ENCODE peak calls at places on chromosomes 5 and 9, in eight cellular contexts. V is heart left ventricle, P is tibial nerve, Q is transverse colon, E is adrenal gland, D is stomach, U is IMR-90, L is H1. H is an unnamed sample.

GRCh38 chr5:74094096-74094778 is 468.2 kb downstream of the ARHGEF28 start:
- DNase-seq in U (no peak), P (no peak), E (peak; percentile 7), V (no peak), L (no peak), D (no peak), Q (no peak), H (no peak)

GRCh38 chr9:706606-707451 is 134.7 kb upstream of the DMRT1 start:
- DNase-seq in V (peak; percentile 84), D (peak; percentile 70), Q (peak; percentile 55), L (no peak), P (peak; percentile 52), E (peak; percentile 82), U (peak; percentile 75), H (peak; percentile 78)

GRCh38 chr5:74056789-74057164 is 430.8 kb downstream of the ARHGEF28 start:
- DNase-seq in V (no peak), U (peak; percentile 33), P (no peak), Q (peak; percentile 36), E (peak; percentile 19), L (no peak), D (peak; percentile 60), H (peak; percentile 53)

GRCh38 chr5:164359260-164359930 is 854.0 kb downstream of the MAT2B start:
- DNase-seq in P (no peak), E (no peak), D (no peak), Q (no peak), L (no peak), U (no peak), V (no peak), H (no peak)

GRCh38 chr9:24095246-24095645 is 269.2 kb upstream of the ELAVL2 start:
- DNase-seq in Q (no peak), E (no peak), P (no peak), V (no peak), L (no peak), U (no peak), D (no peak), H (no peak)

GRCh38 chr5:173291722-173292658 is 36.2 kb downstream of the STC2 start:
- DNase-seq in L (no peak), V (no peak), E (no peak), U (peak; percentile 62), P (no peak), D (no peak), Q (no peak), H (no peak)

GRCh38 chr5:81183811-81184748 is 49.0 kb upstream of the CKMT2 start:
- DNase-seq in P (no peak), E (no peak), D (no peak), Q (no peak), U (no peak), L (no peak), V (no peak), H (no peak)

GRCh38 chr9:78292026-78292425 is 4.9 kb upstream of the PSAT1 start:
- DNase-seq in P (no peak), L (no peak), U (no peak), V (no peak), E (no peak), D (no peak), Q (no peak), H (no peak)

GRCh38 chr9:137582286-137582860 is 3.6 kb upstream of the DPH7 start:
- DNase-seq in L (no peak), D (peak; percentile 55), Q (no peak), U (no peak), V (no peak), P (no peak), E (peak; percentile 57), H (peak; percentile 55)

GRCh38 chr5:1033606-1034420 is 25.2 kb downstream of the NKD2 start:
- DNase-seq in L (no peak), E (no peak), D (no peak), Q (no peak), U (no peak), V (peak; percentile 51), P (no peak), H (no peak)

GRCh38 chr9:120974921-120975320 is 48.3 kb upstream of the TRAF1 start:
- DNase-seq in U (no peak), L (no peak), V (no peak), Q (no peak), E (no peak), P (no peak), D (no peak), H (no peak)

GRCh38 chr9:15972760-15973159 is 419.9 kb downstream of the CCDC171 start:
- DNase-seq in D (no peak), P (no peak), Q (no peak), L (no peak), E (no peak), V (no peak), U (no peak), H (no peak)

GRCh38 chr9:9498147-9498546 is 1114.7 kb downstream of the PTPRD start:
- DNase-seq in Q (no peak), P (no peak), V (no peak), L (no peak), E (no peak), U (no peak), D (no peak), H (no peak)

GRCh38 chr5:75463726-75464125 is 47.7 kb downstream of the CERT1 start:
- DNase-seq in E (no peak), V (no peak), L (no peak), D (no peak), Q (no peak), U (no peak), P (no peak), H (no peak)

GRCh38 chr5:86665984-86666760 is 48.4 kb downstream of the COX7C start:
- DNase-seq in Q (peak; percentile 34), D (no peak), V (no peak), L (no peak), U (no peak), P (no peak), E (no peak), H (peak; percentile 19)

GRCh38 chr9:132163876-132164603 is 2.2 kb downstream of the NTNG2 start:
- DNase-seq in D (no peak), U (no peak), P (no peak), Q (no peak), E (no peak), V (peak; percentile 42), L (no peak), H (no peak)

GRCh38 chr5:108233617-108234016 is 148.3 kb downstream of the FBXL17 start:
- DNase-seq in P (no peak), Q (no peak), U (no peak), L (no peak), E (no peak), V (no peak), D (no peak), H (no peak)

GRCh38 chr5:36875789-36876388 is 680 bp upstream of the NIPBL start:
- DNase-seq in P (peak; percentile 56), Q (peak; percentile 86), D (peak; percentile 82), V (peak; percentile 90), L (no peak), U (peak; percentile 78), E (peak; percentile 86), H (peak; percentile 86)

GRCh38 chr5:126777974-126778674 is 1.2 kb downstream of the LMNB1 start:
- DNase-seq in D (peak; percentile 82), U (peak; percentile 95), E (peak; percentile 84), Q (peak; percentile 92), V (peak; percentile 94), L (peak; percentile 91), P (peak; percentile 61), H (peak; percentile 89)
- TF ChIP-seq POLR2A in D (no peak), U (peak; percentile 39), E (no peak), Q (peak; percentile 58), V (no peak), L (peak; percentile 95), P (peak; percentile 38), H (no peak)

GRCh38 chr9:27447036-27447700 is 76.9 kb upstream of the IFNK start:
- DNase-seq in D (no peak), V (no peak), Q (no peak), L (no peak), U (no peak), E (no peak), P (no peak), H (no peak)

GRCh38 chr9:27445057-27445990 is 78.8 kb upstream of the IFNK start:
- DNase-seq in Q (no peak), U (no peak), V (no peak), D (no peak), E (no peak), P (no peak), L (no peak), H (no peak)

GRCh38 chr9:27453860-27454553 is 70.1 kb upstream of the IFNK start:
- DNase-seq in V (no peak), L (no peak), E (no peak), D (no peak), U (no peak), P (no peak), Q (no peak), H (no peak)

GRCh38 chr9:27450752-27451151 is 73.3 kb upstream of the IFNK start:
- DNase-seq in L (no peak), E (no peak), D (no peak), V (no peak), Q (no peak), P (no peak), U (no peak), H (no peak)

DNA sequence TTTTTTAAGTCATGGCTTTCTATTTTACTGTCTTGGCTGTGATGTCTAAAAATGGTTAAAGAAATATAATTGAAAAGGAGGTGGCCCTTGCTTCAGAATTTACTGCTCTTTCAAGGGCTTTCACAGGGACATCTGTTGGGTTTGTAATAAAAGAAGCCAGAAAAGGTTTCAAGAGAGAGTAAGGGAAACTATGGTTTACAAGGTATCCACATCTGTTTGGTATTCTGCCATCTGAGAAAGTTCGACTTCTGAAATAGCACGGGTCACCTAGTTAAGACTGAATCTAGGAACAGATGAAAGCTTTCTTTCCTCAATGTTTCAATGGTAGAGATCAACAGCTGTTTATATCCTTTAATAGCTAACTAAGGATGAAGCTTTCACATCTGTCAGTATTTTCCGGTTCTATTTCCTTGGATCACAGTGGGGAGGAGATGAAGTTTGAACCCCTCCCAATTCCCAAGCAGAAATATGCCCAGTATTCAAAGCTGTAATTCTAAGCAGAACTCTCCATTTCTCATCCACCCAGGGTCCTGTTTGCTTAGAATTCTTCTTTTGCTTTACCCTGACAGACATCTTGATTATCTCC is 72.8 kb upstream of the IFNK start:
- DNase-seq in V (no peak), L (no peak), Q (no peak), U (no peak), D (no peak), E (no peak), P (no peak), H (no peak)
- H3K27ac ChIP-seq in V (no peak overlapping the region), L (no peak overlapping the region), Q (peak overlapping the region; percentile 29), U (no peak overlapping the region), D (no peak overlapping the region), E (no peak overlapping the region), P (no peak overlapping the region), H (no peak overlapping the region)

GRCh38 chr5:14854806-14855205 is 16.8 kb downstream of the ANKH start:
- DNase-seq in L (no peak), D (no peak), V (no peak), P (no peak), E (no peak), U (no peak), Q (no peak), H (no peak)
- TF ChIP-seq POLR2A in L (no peak), D (no peak), V (no peak), P (no peak), E (no peak), U (no peak), Q (no peak), H (no peak)

DNA sequence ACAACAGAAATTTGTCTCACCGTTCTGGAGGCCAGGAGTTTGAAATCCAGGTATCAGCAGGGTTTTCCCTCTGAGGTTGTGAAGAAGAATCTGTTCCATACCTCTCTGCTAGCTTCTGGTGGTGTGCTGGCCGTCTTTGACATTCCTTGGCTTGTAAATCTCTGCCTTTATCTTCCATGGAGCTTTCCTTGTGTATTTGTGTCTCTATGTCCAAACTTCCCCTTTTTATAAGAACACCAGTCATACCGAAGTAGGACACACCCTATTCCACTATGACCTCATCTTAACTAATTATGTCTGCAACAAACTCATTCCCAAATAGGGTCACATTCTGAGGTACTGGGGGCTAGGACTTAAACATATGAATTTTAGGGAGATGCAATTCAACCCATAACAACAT is 38.3 kb downstream of the PRKACG start:
- DNase-seq in L (no peak), E (no peak), U (no peak), P (no peak), Q (no peak), D (no peak), V (no peak), H (no peak)
- H3K27ac ChIP-seq in L (no peak overlapping the region), E (peak overlapping the region; percentile 79), U (no peak overlapping the region), P (no peak overlapping the region), Q (peak overlapping the region; percentile 73), D (peak overlapping the region; percentile 49), V (peak overlapping the region; percentile 90), H (no peak overlapping the region)

H was measured in testis.